ENCODE peak calls at places on chromosomes 12 and 14, in eight cellular contexts. One of them, this sample, is unnamed.

GRCh38 chr12:108214486-108214885 is 85.4 kb downstream of the WSCD2 start:
- DNase-seq in midbrain: no peak
- DNase-seq in stimulated activated CD8-positive, alpha-beta memory T cell treated with anti-CD3 and anti-CD28 coated beads, Interleukin-15, amount 100 ng/mL, for 1 hour: no peak
- DNase-seq in mammary epithelial cell: no peak
- DNase-seq in NCI-H82: no peak
- DNase-seq in lower leg skin: no peak
- DNase-seq in central memory CD4-positive, alpha-beta T cell: no peak
- DNase-seq in iPS DF 6.9: no peak
- DNase-seq in this sample: no peak

GRCh38 chr12:89040146-89040964 is 311.9 kb downstream of the DUSP6 start:
- DNase-seq in midbrain: no peak
- DNase-seq in stimulated activated CD8-positive, alpha-beta memory T cell treated with anti-CD3 and anti-CD28 coated beads, Interleukin-15, amount 100 ng/mL, for 1 hour: peak
- DNase-seq in mammary epithelial cell: peak
- DNase-seq in NCI-H82: no peak
- DNase-seq in lower leg skin: no peak
- DNase-seq in central memory CD4-positive, alpha-beta T cell: peak
- DNase-seq in iPS DF 6.9: no peak
- DNase-seq in this sample: peak

GRCh38 chr12:126233625-126234024 is 1168.4 kb downstream of the AACS start:
- DNase-seq in midbrain: no peak
- DNase-seq in stimulated activated CD8-positive, alpha-beta memory T cell treated with anti-CD3 and anti-CD28 coated beads, Interleukin-15, amount 100 ng/mL, for 1 hour: no peak
- DNase-seq in mammary epithelial cell: no peak
- DNase-seq in NCI-H82: no peak
- DNase-seq in lower leg skin: no peak
- DNase-seq in central memory CD4-positive, alpha-beta T cell: no peak
- DNase-seq in iPS DF 6.9: no peak
- DNase-seq in this sample: no peak

GRCh38 chr14:71523630-71524320 is 408.5 kb upstream of the RGS6 start:
- DNase-seq in midbrain: no peak
- DNase-seq in stimulated activated CD8-positive, alpha-beta memory T cell treated with anti-CD3 and anti-CD28 coated beads, Interleukin-15, amount 100 ng/mL, for 1 hour: no peak
- DNase-seq in mammary epithelial cell: no peak
- DNase-seq in NCI-H82: no peak
- DNase-seq in lower leg skin: no peak
- DNase-seq in central memory CD4-positive, alpha-beta T cell: no peak
- DNase-seq in iPS DF 6.9: no peak
- DNase-seq in this sample: no peak

GRCh38 chr12:106080111-106080732 is 58.5 kb downstream of the NUAK1 start:
- DNase-seq in midbrain: no peak
- DNase-seq in stimulated activated CD8-positive, alpha-beta memory T cell treated with anti-CD3 and anti-CD28 coated beads, Interleukin-15, amount 100 ng/mL, for 1 hour: no peak
- DNase-seq in mammary epithelial cell: no peak
- DNase-seq in NCI-H82: no peak
- DNase-seq in lower leg skin: peak
- DNase-seq in central memory CD4-positive, alpha-beta T cell: no peak
- DNase-seq in iPS DF 6.9: no peak
- DNase-seq in this sample: no peak

GRCh38 chr12:109714141-109714912 is 702 bp downstream of the FAM222A start:
- DNase-seq in midbrain: peak
- DNase-seq in stimulated activated CD8-positive, alpha-beta memory T cell treated with anti-CD3 and anti-CD28 coated beads, Interleukin-15, amount 100 ng/mL, for 1 hour: peak
- DNase-seq in mammary epithelial cell: peak
- DNase-seq in NCI-H82: peak
- DNase-seq in lower leg skin: no peak
- DNase-seq in central memory CD4-positive, alpha-beta T cell: peak
- DNase-seq in iPS DF 6.9: no peak
- DNase-seq in this sample: peak

GRCh38 chr12:111598637-111599458 is at the start of gene ATXN2:
- DNase-seq in midbrain: peak
- DNase-seq in stimulated activated CD8-positive, alpha-beta memory T cell treated with anti-CD3 and anti-CD28 coated beads, Interleukin-15, amount 100 ng/mL, for 1 hour: peak
- DNase-seq in mammary epithelial cell: no peak
- DNase-seq in NCI-H82: peak
- DNase-seq in lower leg skin: peak
- DNase-seq in central memory CD4-positive, alpha-beta T cell: peak
- DNase-seq in iPS DF 6.9: no peak
- DNase-seq in this sample: no peak

GRCh38 chr14:87522575-87522974 is 470.4 kb downstream of the GALC start:
- DNase-seq in midbrain: no peak
- DNase-seq in stimulated activated CD8-positive, alpha-beta memory T cell treated with anti-CD3 and anti-CD28 coated beads, Interleukin-15, amount 100 ng/mL, for 1 hour: no peak
- DNase-seq in mammary epithelial cell: peak
- DNase-seq in NCI-H82: peak
- DNase-seq in lower leg skin: no peak
- DNase-seq in central memory CD4-positive, alpha-beta T cell: no peak
- DNase-seq in iPS DF 6.9: peak
- DNase-seq in this sample: no peak

GRCh38 chr12:32070370-32070769 is 36.3 kb upstream of the BICD1 start:
- DNase-seq in midbrain: no peak
- DNase-seq in stimulated activated CD8-positive, alpha-beta memory T cell treated with anti-CD3 and anti-CD28 coated beads, Interleukin-15, amount 100 ng/mL, for 1 hour: no peak
- DNase-seq in mammary epithelial cell: no peak
- DNase-seq in NCI-H82: no peak
- DNase-seq in lower leg skin: no peak
- DNase-seq in central memory CD4-positive, alpha-beta T cell: no peak
- DNase-seq in iPS DF 6.9: no peak
- DNase-seq in this sample: no peak

GRCh38 chr14:63155511-63156189 is 48.6 kb upstream of the RHOJ start:
- DNase-seq in midbrain: no peak
- DNase-seq in stimulated activated CD8-positive, alpha-beta memory T cell treated with anti-CD3 and anti-CD28 coated beads, Interleukin-15, amount 100 ng/mL, for 1 hour: no peak
- DNase-seq in mammary epithelial cell: peak
- DNase-seq in NCI-H82: no peak
- DNase-seq in lower leg skin: no peak
- DNase-seq in central memory CD4-positive, alpha-beta T cell: no peak
- DNase-seq in iPS DF 6.9: no peak
- DNase-seq in this sample: no peak

GRCh38 chr12:70332236-70332635 is 33.9 kb upstream of the KCNMB4 start:
- DNase-seq in midbrain: no peak
- DNase-seq in stimulated activated CD8-positive, alpha-beta memory T cell treated with anti-CD3 and anti-CD28 coated beads, Interleukin-15, amount 100 ng/mL, for 1 hour: no peak
- DNase-seq in mammary epithelial cell: peak
- DNase-seq in NCI-H82: no peak
- DNase-seq in lower leg skin: no peak
- DNase-seq in central memory CD4-positive, alpha-beta T cell: no peak
- DNase-seq in iPS DF 6.9: no peak
- DNase-seq in this sample: no peak

GRCh38 chr14:21498540-21499526 is 12.3 kb downstream of the METTL3 start:
- DNase-seq in midbrain: peak
- DNase-seq in stimulated activated CD8-positive, alpha-beta memory T cell treated with anti-CD3 and anti-CD28 coated beads, Interleukin-15, amount 100 ng/mL, for 1 hour: no peak
- DNase-seq in mammary epithelial cell: peak
- DNase-seq in NCI-H82: peak
- DNase-seq in lower leg skin: no peak
- DNase-seq in central memory CD4-positive, alpha-beta T cell: peak
- DNase-seq in iPS DF 6.9: peak
- DNase-seq in this sample: no peak

GRCh38 chr12:11500222-11500860 is 105.0 kb upstream of the PRB2 start:
- DNase-seq in midbrain: peak
- DNase-seq in stimulated activated CD8-positive, alpha-beta memory T cell treated with anti-CD3 and anti-CD28 coated beads, Interleukin-15, amount 100 ng/mL, for 1 hour: peak
- DNase-seq in mammary epithelial cell: peak
- DNase-seq in NCI-H82: peak
- DNase-seq in lower leg skin: peak
- DNase-seq in central memory CD4-positive, alpha-beta T cell: peak
- DNase-seq in iPS DF 6.9: peak
- DNase-seq in this sample: peak

GRCh38 chr12:8692573-8692972 is 5.2 kb upstream of the RIMKLB start:
- DNase-seq in midbrain: peak
- DNase-seq in stimulated activated CD8-positive, alpha-beta memory T cell treated with anti-CD3 and anti-CD28 coated beads, Interleukin-15, amount 100 ng/mL, for 1 hour: no peak
- DNase-seq in mammary epithelial cell: peak
- DNase-seq in NCI-H82: peak
- DNase-seq in lower leg skin: no peak
- DNase-seq in central memory CD4-positive, alpha-beta T cell: no peak
- DNase-seq in iPS DF 6.9: no peak
- DNase-seq in this sample: no peak

GRCh38 chr12:14769462-14769836 is 33.8 kb downstream of the WBP11 start:
- DNase-seq in midbrain: no peak
- DNase-seq in stimulated activated CD8-positive, alpha-beta memory T cell treated with anti-CD3 and anti-CD28 coated beads, Interleukin-15, amount 100 ng/mL, for 1 hour: no peak
- DNase-seq in mammary epithelial cell: no peak
- DNase-seq in NCI-H82: peak
- DNase-seq in lower leg skin: no peak
- DNase-seq in central memory CD4-positive, alpha-beta T cell: no peak
- DNase-seq in iPS DF 6.9: no peak
- DNase-seq in this sample: no peak

GRCh38 chr14:26528415-26529182 is 69.2 kb downstream of the NOVA1 start:
- DNase-seq in midbrain: no peak
- DNase-seq in stimulated activated CD8-positive, alpha-beta memory T cell treated with anti-CD3 and anti-CD28 coated beads, Interleukin-15, amount 100 ng/mL, for 1 hour: no peak
- DNase-seq in mammary epithelial cell: no peak
- DNase-seq in NCI-H82: no peak
- DNase-seq in lower leg skin: peak
- DNase-seq in central memory CD4-positive, alpha-beta T cell: no peak
- DNase-seq in iPS DF 6.9: no peak
- DNase-seq in this sample: no peak

GRCh38 chr14:72636871-72637270 is 257.0 kb downstream of the DPF3 start:
- DNase-seq in midbrain: no peak
- DNase-seq in stimulated activated CD8-positive, alpha-beta memory T cell treated with anti-CD3 and anti-CD28 coated beads, Interleukin-15, amount 100 ng/mL, for 1 hour: no peak
- DNase-seq in mammary epithelial cell: no peak
- DNase-seq in NCI-H82: no peak
- DNase-seq in lower leg skin: no peak
- DNase-seq in central memory CD4-positive, alpha-beta T cell: no peak
- DNase-seq in iPS DF 6.9: no peak
- DNase-seq in this sample: no peak

GRCh38 chr14:104797112-104798044 is 1.8 kb upstream of the AKT1 start:
- DNase-seq in midbrain: no peak
- DNase-seq in stimulated activated CD8-positive, alpha-beta memory T cell treated with anti-CD3 and anti-CD28 coated beads, Interleukin-15, amount 100 ng/mL, for 1 hour: no peak
- DNase-seq in mammary epithelial cell: no peak
- DNase-seq in NCI-H82: peak
- DNase-seq in lower leg skin: no peak
- DNase-seq in central memory CD4-positive, alpha-beta T cell: no peak
- DNase-seq in iPS DF 6.9: no peak
- DNase-seq in this sample: no peak

GRCh38 chr12:54136844-54137580 is 51.8 kb downstream of the SMUG1 start:
- DNase-seq in midbrain: no peak
- DNase-seq in stimulated activated CD8-positive, alpha-beta memory T cell treated with anti-CD3 and anti-CD28 coated beads, Interleukin-15, amount 100 ng/mL, for 1 hour: no peak
- DNase-seq in mammary epithelial cell: no peak
- DNase-seq in NCI-H82: no peak
- DNase-seq in lower leg skin: no peak
- DNase-seq in central memory CD4-positive, alpha-beta T cell: no peak
- DNase-seq in iPS DF 6.9: no peak
- DNase-seq in this sample: no peak

GRCh38 chr14:73717247-73717646 is 3.1 kb upstream of the PNMA1 start:
- DNase-seq in midbrain: no peak
- DNase-seq in stimulated activated CD8-positive, alpha-beta memory T cell treated with anti-CD3 and anti-CD28 coated beads, Interleukin-15, amount 100 ng/mL, for 1 hour: no peak
- DNase-seq in mammary epithelial cell: no peak
- DNase-seq in NCI-H82: peak
- DNase-seq in lower leg skin: no peak
- DNase-seq in central memory CD4-positive, alpha-beta T cell: no peak
- DNase-seq in iPS DF 6.9: no peak
- DNase-seq in this sample: no peak

GRCh38 chr12:48996794-48997718 is 2.1 kb downstream of the DDN start:
- DNase-seq in midbrain: peak
- DNase-seq in stimulated activated CD8-positive, alpha-beta memory T cell treated with anti-CD3 and anti-CD28 coated beads, Interleukin-15, amount 100 ng/mL, for 1 hour: no peak
- DNase-seq in mammary epithelial cell: no peak
- DNase-seq in NCI-H82: peak
- DNase-seq in lower leg skin: peak
- DNase-seq in central memory CD4-positive, alpha-beta T cell: peak
- DNase-seq in iPS DF 6.9: no peak
- DNase-seq in this sample: peak

GRCh38 chr14:37171678-37172023 is 755 bp downstream of the SLC25A21 start:
- DNase-seq in midbrain: no peak
- DNase-seq in stimulated activated CD8-positive, alpha-beta memory T cell treated with anti-CD3 and anti-CD28 coated beads, Interleukin-15, amount 100 ng/mL, for 1 hour: no peak
- DNase-seq in mammary epithelial cell: no peak
- DNase-seq in NCI-H82: no peak
- DNase-seq in lower leg skin: no peak
- DNase-seq in central memory CD4-positive, alpha-beta T cell: no peak
- DNase-seq in iPS DF 6.9: no peak
- DNase-seq in this sample: no peak

GRCh38 chr14:71711619-71712018 is 220.6 kb upstream of the RGS6 start:
- DNase-seq in midbrain: no peak
- DNase-seq in stimulated activated CD8-positive, alpha-beta memory T cell treated with anti-CD3 and anti-CD28 coated beads, Interleukin-15, amount 100 ng/mL, for 1 hour: no peak
- DNase-seq in mammary epithelial cell: peak
- DNase-seq in NCI-H82: peak
- DNase-seq in lower leg skin: no peak
- DNase-seq in central memory CD4-positive, alpha-beta T cell: no peak
- DNase-seq in iPS DF 6.9: no peak
- DNase-seq in this sample: no peak

GRCh38 chr14:81437226-81437625 is 37.1 kb upstream of the STON2 start:
- DNase-seq in midbrain: no peak
- DNase-seq in stimulated activated CD8-positive, alpha-beta memory T cell treated with anti-CD3 and anti-CD28 coated beads, Interleukin-15, amount 100 ng/mL, for 1 hour: no peak
- DNase-seq in mammary epithelial cell: no peak
- DNase-seq in NCI-H82: no peak
- DNase-seq in lower leg skin: no peak
- DNase-seq in central memory CD4-positive, alpha-beta T cell: no peak
- DNase-seq in iPS DF 6.9: no peak
- DNase-seq in this sample: no peak

GRCh38 chr12:32743264-32743663 is 12.4 kb downstream of the YARS2 start:
- DNase-seq in midbrain: no peak
- DNase-seq in stimulated activated CD8-positive, alpha-beta memory T cell treated with anti-CD3 and anti-CD28 coated beads, Interleukin-15, amount 100 ng/mL, for 1 hour: no peak
- DNase-seq in mammary epithelial cell: no peak
- DNase-seq in NCI-H82: no peak
- DNase-seq in lower leg skin: no peak
- DNase-seq in central memory CD4-positive, alpha-beta T cell: no peak
- DNase-seq in iPS DF 6.9: no peak
- DNase-seq in this sample: no peak